ENCODE peak calls at places on chromosomes 16 and 17, in six cellular contexts. B is ovary, P is mucosa of descending colon, C is BE2C, Y is breast epithelium, M is fibroblast of lung. N is an unnamed sample. For H3K4me1, the result is how much of the 10 kb centered on the place peaks cover.

GRCh38 chr16:74480150-74481029 is 59.1 kb upstream of the CLEC18B start:
- DNase-seq in Y (peak), B (no peak), M (peak), C (no peak), P (peak), N (peak)

GRCh38 chr17:70810609-70811008 is 641.3 kb downstream of the KCNJ2 start:
- DNase-seq in C (no peak), Y (no peak), B (no peak), M (peak), P (no peak), N (no peak)

GRCh38 chr16:1565083-1565805 is 31.8 kb downstream of the TMEM204 start:
- DNase-seq in C (no peak), Y (no peak), B (no peak), M (no peak), P (no peak), N (no peak)

GRCh38 chr16:2828521-2828840 is 1.6 kb upstream of the ZG16B start:
- DNase-seq in P (peak), M (no peak), C (no peak), B (no peak), Y (no peak), N (no peak)

GRCh38 chr17:54941285-54941684 is 27.2 kb downstream of the COX11 start:
- DNase-seq in P (no peak), C (no peak), M (no peak), Y (no peak), B (no peak), N (no peak)

GRCh38 chr16:68070249-68070725 is 14.9 kb upstream of the NFATC3 start:
- DNase-seq in Y (no peak), C (no peak), M (no peak), B (no peak), P (no peak), N (no peak)

GRCh38 chr16:76428858-76429257 is 151.7 kb downstream of the CNTNAP4 start:
- DNase-seq in M (no peak), P (peak), C (no peak), B (no peak), Y (no peak), N (peak)

GRCh38 chr17:29645516-29646051 is 22.9 kb upstream of the CORO6 start:
- DNase-seq in P (no peak), C (peak), Y (peak), B (peak), M (peak), N (no peak)

DNA sequence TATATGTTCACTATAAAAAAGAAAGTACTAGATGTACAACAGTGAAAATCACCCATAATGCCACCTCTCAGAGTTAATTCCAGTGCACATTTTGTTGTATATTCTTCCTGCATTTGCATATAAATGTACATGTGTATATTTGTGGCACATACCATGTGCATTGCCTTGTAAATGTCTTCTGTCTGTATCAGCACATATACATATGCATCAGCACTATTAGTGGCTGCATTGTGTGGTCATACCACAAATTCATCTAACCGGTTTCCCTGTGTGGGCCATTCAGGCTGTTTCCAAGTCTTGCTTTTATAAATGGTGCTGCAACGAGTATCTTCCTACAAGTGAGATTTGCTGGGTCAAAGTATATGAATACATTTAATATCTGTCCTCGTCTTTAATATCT is 6.5 kb downstream of the KSR1 start:
- DNase-seq in P (no peak), C (no peak), Y (no peak), M (no peak), B (no peak), N (no peak)
- H3K4me3 ChIP-seq in P (no peak), C (no peak), Y (no peak), M (no peak), B (no peak), N (no peak)

DNA sequence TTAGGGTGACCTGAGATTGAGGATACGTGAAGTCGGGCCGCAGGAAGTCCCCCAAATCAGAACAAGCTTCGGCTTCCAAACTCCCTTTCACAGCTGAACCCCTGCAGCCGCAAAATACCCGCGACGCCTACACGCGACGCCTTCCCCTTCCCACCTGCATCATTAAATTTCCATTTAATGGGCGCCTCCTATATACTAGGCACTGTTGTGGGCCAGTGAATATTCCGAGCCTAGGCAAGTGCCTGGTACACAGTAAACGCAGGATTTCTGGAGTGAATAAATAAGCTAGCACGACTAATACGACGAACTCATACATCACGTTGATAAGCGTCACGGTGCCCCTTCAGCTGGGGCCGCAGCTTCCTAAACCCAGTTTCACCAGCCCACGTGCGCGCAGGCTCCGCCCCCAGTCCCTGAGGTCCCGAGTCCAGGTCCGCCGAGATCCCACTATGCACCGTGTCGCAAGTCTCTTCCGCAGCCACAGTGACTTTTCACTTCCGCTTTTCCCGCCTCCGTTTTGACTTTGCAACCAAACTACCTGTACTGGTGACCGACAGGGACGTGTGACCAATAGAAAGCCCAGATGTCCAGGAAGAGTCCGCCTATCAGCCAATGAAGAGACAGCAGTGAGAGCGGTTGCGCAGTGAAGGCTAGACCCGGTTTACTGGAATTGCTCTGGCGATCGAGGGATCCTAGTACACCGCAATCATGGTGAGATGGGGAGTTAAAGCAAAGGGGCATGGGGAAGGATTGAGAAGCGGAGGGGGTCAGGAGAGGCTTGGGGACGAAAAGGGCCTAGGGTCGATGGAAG is at the start of gene PSMB3:
- DNase-seq in M (peak), B (peak), Y (peak), C (peak), P (peak), N (peak)
- H3K4me1 ChIP-seq in M (under half), B (under half), Y (under half), C (under half), P (under half), N (under half)

GRCh38 chr16:79589495-79590134 is 10.9 kb downstream of the MAF start:
- DNase-seq in B (peak), Y (no peak), C (no peak), P (peak), M (no peak), N (no peak)

GRCh38 chr16:79593074-79593531 is 7.4 kb downstream of the MAF start:
- DNase-seq in P (no peak), C (no peak), M (no peak), B (no peak), Y (no peak), N (no peak)

GRCh38 chr16:79595261-79595660 is 5.3 kb downstream of the MAF start:
- DNase-seq in Y (no peak), M (no peak), P (no peak), C (no peak), B (no peak), N (no peak)

GRCh38 chr16:79593754-79594153 is 6.8 kb downstream of the MAF start:
- DNase-seq in P (no peak), Y (no peak), C (no peak), B (no peak), M (no peak), N (no peak)

GRCh38 chr16:79592150-79592549 is 8.4 kb downstream of the MAF start:
- DNase-seq in P (no peak), Y (no peak), M (no peak), C (no peak), B (no peak), N (no peak)
- H3K4me3 ChIP-seq in P (no peak), Y (no peak), M (no peak), C (no peak), B (no peak), N (no peak)

GRCh38 chr17:79353548-79353947 is 257.3 kb downstream of the RBFOX3 start:
- DNase-seq in Y (no peak), B (no peak), M (no peak), P (no peak), C (no peak), N (no peak)
- H3K4me1 ChIP-seq in Y (under half), B (under half), M (under half), P (under half), C (under half), N (under half)

DNA sequence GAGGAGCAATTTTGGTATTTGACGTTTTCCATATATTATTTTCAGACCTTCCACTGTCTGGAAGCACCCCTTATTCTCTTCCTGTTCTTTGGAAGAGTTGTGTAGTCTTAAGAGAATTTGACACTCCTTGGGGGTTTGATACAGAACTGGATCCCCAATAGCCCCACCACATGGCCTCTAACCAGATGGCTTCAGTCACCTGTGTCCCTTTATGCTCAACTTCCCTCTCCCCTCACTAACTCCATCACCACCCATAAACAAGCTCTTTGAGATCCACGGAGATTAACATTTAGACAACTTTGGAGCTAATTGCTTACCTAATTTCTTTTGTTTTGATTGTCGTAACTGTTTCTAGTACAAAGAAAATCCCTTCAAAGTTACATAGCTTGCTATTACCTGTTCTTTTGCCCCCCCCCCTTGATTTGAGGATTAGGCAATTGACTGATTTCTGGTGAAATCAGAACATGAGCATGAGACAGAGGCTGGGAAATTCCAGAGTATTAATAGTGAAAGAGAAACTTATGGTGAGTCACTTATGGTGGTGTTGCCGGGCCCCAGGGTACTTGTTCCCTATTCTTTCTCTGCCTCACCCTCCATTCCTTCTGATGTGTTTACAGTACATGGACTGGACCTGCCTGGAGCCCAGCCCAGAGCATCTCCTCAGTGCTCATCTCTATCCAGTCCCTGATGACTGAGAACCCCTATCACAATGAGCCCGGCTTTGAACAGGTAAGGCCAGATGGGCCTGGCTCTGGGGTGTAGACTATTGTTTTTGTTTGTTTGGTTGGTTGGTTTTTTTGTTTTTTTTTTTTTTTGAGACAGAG is 7.5 kb downstream of the UBE2Z start:
- DNase-seq in C (no peak), Y (no peak), M (peak), B (no peak), P (no peak), N (peak)
- H3K4me3 ChIP-seq in C (no peak), Y (no peak), M (no peak), B (no peak), P (no peak), N (no peak)

DNA sequence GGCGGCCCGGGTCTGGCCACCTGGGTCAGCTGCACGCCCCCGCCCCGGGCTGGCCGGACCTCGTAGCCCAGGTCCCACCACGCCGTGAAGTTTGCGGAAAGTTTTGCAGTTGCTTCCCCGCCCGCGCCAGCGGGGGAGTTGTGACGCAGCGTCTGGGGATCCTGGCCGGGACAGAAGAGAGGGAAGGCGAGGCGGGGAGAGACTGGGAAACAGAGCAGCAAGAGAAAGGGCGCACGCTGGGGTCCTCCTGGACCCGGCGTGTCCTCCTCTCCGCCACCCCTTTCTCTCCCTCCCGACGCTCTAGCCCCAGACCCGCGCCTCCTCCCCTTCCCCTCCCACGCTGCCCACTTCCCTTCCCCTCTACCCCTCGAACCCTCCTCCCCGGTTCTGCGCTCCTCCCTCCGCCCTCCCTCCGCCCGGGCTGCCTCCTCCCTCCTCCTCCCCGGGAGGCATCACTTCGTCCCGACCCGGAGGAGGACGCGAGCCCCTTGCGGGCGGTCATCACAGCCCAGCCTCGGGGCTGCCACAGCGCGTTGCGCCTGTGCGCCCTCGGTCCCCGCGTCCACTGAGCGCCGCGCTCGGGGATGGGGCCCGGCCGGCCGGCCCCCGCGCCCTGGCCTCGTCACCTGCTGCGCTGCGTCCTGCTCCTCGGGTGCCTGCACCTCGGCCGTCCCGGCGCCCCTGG is at the start of gene MRC2:
- DNase-seq in C (peak), B (peak), Y (peak), P (peak), M (peak), N (peak)
- H3K4me1 ChIP-seq in C (under half), B (under half), Y (under half), P (under half), M (under half), N (under half)

GRCh38 chr16:57797526-57798266 is 4.6 kb downstream of the KIFC3 start:
- DNase-seq in Y (peak), C (no peak), B (no peak), M (no peak), P (peak), N (peak)

GRCh38 chr16:57798953-57799618 is 3.2 kb downstream of the KIFC3 start:
- DNase-seq in Y (no peak), C (no peak), M (no peak), B (no peak), P (peak), N (no peak)

GRCh38 chr16:57798267-57798810 is 4.0 kb downstream of the KIFC3 start:
- DNase-seq in C (no peak), M (no peak), Y (no peak), B (no peak), P (peak), N (no peak)

GRCh38 chr16:57795431-57795878 is 6.8 kb downstream of the KIFC3 start:
- DNase-seq in P (no peak), B (no peak), Y (peak), M (peak), C (peak), N (peak)

DNA sequence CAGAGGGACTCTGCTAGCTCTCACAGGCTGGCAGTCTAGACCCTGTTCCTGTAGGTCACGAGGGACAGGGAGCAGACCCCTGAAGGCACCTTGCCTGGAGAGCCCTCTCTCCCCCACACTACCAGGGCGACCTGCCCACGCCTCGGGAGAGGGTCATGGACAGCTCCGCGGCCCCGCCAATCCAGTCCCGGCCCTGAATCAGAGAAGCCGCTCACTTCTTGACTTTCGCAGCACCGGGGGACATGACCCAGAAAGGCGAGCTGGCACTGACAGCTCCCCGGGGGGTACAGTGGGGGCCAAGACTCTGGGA is 5.1 kb downstream of the KIFC3 start:
- DNase-seq in B (no peak), P (no peak), C (no peak), Y (no peak), M (no peak), N (no peak)
- H3K4me3 ChIP-seq in B (no peak), P (no peak), C (no peak), Y (no peak), M (no peak), N (no peak)

GRCh38 chr17:27495460-27495859 is 39.2 kb downstream of the KSR1 start:
- DNase-seq in M (no peak), C (no peak), P (no peak), Y (no peak), B (no peak), N (no peak)

GRCh38 chr17:27492470-27492869 is 36.2 kb downstream of the KSR1 start:
- DNase-seq in B (no peak), P (no peak), C (no peak), M (peak), Y (no peak), N (no peak)

GRCh38 chr17:27491713-27492190 is 35.5 kb downstream of the KSR1 start:
- DNase-seq in C (no peak), Y (no peak), P (no peak), M (no peak), B (no peak), N (peak)

GRCh38 chr17:27494192-27495091 is 38.2 kb downstream of the KSR1 start:
- DNase-seq in B (no peak), P (peak), C (no peak), Y (peak), M (peak), N (peak)

DNA sequence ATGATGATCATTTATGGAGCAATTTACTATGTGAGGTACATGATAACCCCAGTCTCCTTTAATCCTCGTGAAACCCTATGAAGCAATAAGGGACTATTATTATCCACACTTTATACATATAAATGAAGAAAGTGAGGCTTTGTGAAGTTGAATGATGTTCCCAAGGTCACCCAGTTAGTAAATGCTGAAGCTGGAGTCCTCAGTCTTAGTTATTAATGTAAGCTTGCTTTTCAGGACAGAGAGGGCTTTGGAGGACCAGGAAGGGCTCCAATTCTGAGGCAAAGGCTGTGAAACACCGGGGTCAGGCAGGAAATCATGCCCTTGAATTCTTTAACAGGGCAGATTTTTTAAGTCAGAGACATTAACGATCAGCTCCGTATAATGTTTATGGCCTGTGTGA is 36.8 kb downstream of the KSR1 start:
- DNase-seq in P (no peak), C (no peak), Y (no peak), M (no peak), B (no peak), N (no peak)
- H3K4me1 ChIP-seq in P (under half), C (under half), Y (under half), M (under half), B (under half), N (under half)